ENCODE peak calls at places on chromosomes 4 and X, in ten cellular contexts. One of them, this sample, is unnamed.

GRCh38 chr4:149269835-149270234 is 545.8 kb downstream of the IQCM start:
- DNase-seq in psoas muscle: no peak
- DNase-seq in uterus: no peak
- DNase-seq in stomach: no peak
- DNase-seq in left ventricle myocardium inferior: no peak
- DNase-seq in tibial artery: no peak
- DNase-seq in transverse colon: no peak
- DNase-seq in body of pancreas: no peak
- DNase-seq in astrocyte of the cerebellum: no peak
- DNase-seq in NB4: no peak
- DNase-seq in this sample: no peak

GRCh38 chr4:40924096-40924792 is 174.5 kb downstream of the NSUN7 start:
- DNase-seq in uterus: no peak
- DNase-seq in astrocyte of the cerebellum: peak; percentile 16
- DNase-seq in body of pancreas: peak; percentile 52
- DNase-seq in psoas muscle: peak; percentile 80
- DNase-seq in NB4: peak; percentile 78
- DNase-seq in transverse colon: peak; percentile 63
- DNase-seq in tibial artery: peak; percentile 79
- DNase-seq in stomach: peak; percentile 64
- DNase-seq in left ventricle myocardium inferior: peak; percentile 57
- DNase-seq in this sample: no peak

GRCh38 chr4:40579983-40580382 is 49.7 kb downstream of the RBM47 start:
- DNase-seq in tibial artery: no peak
- DNase-seq in psoas muscle: no peak
- DNase-seq in left ventricle myocardium inferior: no peak
- DNase-seq in stomach: no peak
- DNase-seq in astrocyte of the cerebellum: peak; percentile 58
- DNase-seq in transverse colon: no peak
- DNase-seq in uterus: no peak
- DNase-seq in body of pancreas: no peak
- DNase-seq in NB4: no peak
- DNase-seq in this sample: peak; percentile 76

GRCh38 chrX:120315776-120316175 is 4.5 kb upstream of the TMEM255A start:
- DNase-seq in astrocyte of the cerebellum: no peak
- DNase-seq in body of pancreas: no peak
- DNase-seq in uterus: no peak
- DNase-seq in psoas muscle: no peak
- DNase-seq in stomach: no peak
- DNase-seq in tibial artery: no peak
- DNase-seq in left ventricle myocardium inferior: no peak
- DNase-seq in NB4: no peak
- DNase-seq in transverse colon: no peak
- DNase-seq in this sample: no peak

GRCh38 chr4:5945936-5946335 is 53.0 kb upstream of the CRMP1 start:
- DNase-seq in transverse colon: no peak
- DNase-seq in left ventricle myocardium inferior: no peak
- DNase-seq in tibial artery: no peak
- DNase-seq in stomach: no peak
- DNase-seq in astrocyte of the cerebellum: no peak
- DNase-seq in NB4: no peak
- DNase-seq in body of pancreas: no peak
- DNase-seq in psoas muscle: no peak
- DNase-seq in uterus: no peak
- DNase-seq in this sample: no peak

GRCh38 chr4:141077611-141078225 is 55.6 kb downstream of the RNF150 start:
- DNase-seq in stomach: no peak
- DNase-seq in NB4: no peak
- DNase-seq in left ventricle myocardium inferior: peak; percentile 25
- DNase-seq in tibial artery: no peak
- DNase-seq in transverse colon: no peak
- DNase-seq in psoas muscle: no peak
- DNase-seq in astrocyte of the cerebellum: no peak
- DNase-seq in uterus: no peak
- DNase-seq in body of pancreas: no peak
- DNase-seq in this sample: no peak

GRCh38 chrX:41001327-41001726 is 83.9 kb upstream of the USP9X start:
- DNase-seq in tibial artery: no peak
- DNase-seq in psoas muscle: no peak
- DNase-seq in astrocyte of the cerebellum: no peak
- DNase-seq in NB4: no peak
- DNase-seq in left ventricle myocardium inferior: no peak
- DNase-seq in body of pancreas: no peak
- DNase-seq in uterus: no peak
- DNase-seq in stomach: no peak
- DNase-seq in transverse colon: no peak
- DNase-seq in this sample: no peak

GRCh38 chr4:105767579-105767978 is 59.0 kb downstream of the GSTCD start:
- DNase-seq in psoas muscle: no peak
- DNase-seq in uterus: no peak
- DNase-seq in astrocyte of the cerebellum: no peak
- DNase-seq in tibial artery: no peak
- DNase-seq in body of pancreas: no peak
- DNase-seq in transverse colon: no peak
- DNase-seq in stomach: no peak
- DNase-seq in NB4: no peak
- DNase-seq in left ventricle myocardium inferior: no peak
- DNase-seq in this sample: no peak

GRCh38 chr4:153785830-153786721 is 2.8 kb downstream of the SFRP2 start:
- DNase-seq in body of pancreas: no peak
- DNase-seq in tibial artery: no peak
- DNase-seq in transverse colon: no peak
- DNase-seq in left ventricle myocardium inferior: no peak
- DNase-seq in psoas muscle: no peak
- DNase-seq in NB4: peak; percentile 41
- DNase-seq in uterus: no peak
- DNase-seq in stomach: no peak
- DNase-seq in astrocyte of the cerebellum: no peak
- DNase-seq in this sample: peak; percentile 12

GRCh38 chr4:175891863-175892262 is 79.8 kb upstream of the GPM6A start:
- DNase-seq in tibial artery: no peak
- DNase-seq in NB4: peak; percentile 19
- DNase-seq in uterus: no peak
- DNase-seq in stomach: no peak
- DNase-seq in transverse colon: no peak
- DNase-seq in psoas muscle: no peak
- DNase-seq in astrocyte of the cerebellum: peak; percentile 28
- DNase-seq in body of pancreas: peak; percentile 20
- DNase-seq in left ventricle myocardium inferior: no peak
- DNase-seq in this sample: no peak

GRCh38 chrX:132956421-132957210 is 1.8 kb downstream of the HS6ST2 start:
- DNase-seq in tibial artery: no peak
- DNase-seq in psoas muscle: no peak
- DNase-seq in stomach: no peak
- DNase-seq in body of pancreas: no peak
- DNase-seq in transverse colon: no peak
- DNase-seq in left ventricle myocardium inferior: no peak
- DNase-seq in astrocyte of the cerebellum: no peak
- DNase-seq in NB4: no peak
- DNase-seq in uterus: peak; percentile 14
- DNase-seq in this sample: no peak

GRCh38 chr4:143773998-143774898 is 73.8 kb upstream of the FREM3 start:
- DNase-seq in transverse colon: peak; percentile 38
- DNase-seq in body of pancreas: peak; percentile 24
- DNase-seq in tibial artery: no peak
- DNase-seq in psoas muscle: no peak
- DNase-seq in stomach: peak; percentile 54
- DNase-seq in astrocyte of the cerebellum: peak; percentile 5
- DNase-seq in NB4: peak; percentile 55
- DNase-seq in left ventricle myocardium inferior: no peak
- DNase-seq in uterus: no peak
- DNase-seq in this sample: peak; percentile 23

GRCh38 chr4:33650036-33650435 is 2594.3 kb downstream of the ARAP2 start:
- DNase-seq in astrocyte of the cerebellum: no peak
- DNase-seq in uterus: no peak
- DNase-seq in transverse colon: no peak
- DNase-seq in stomach: no peak
- DNase-seq in psoas muscle: no peak
- DNase-seq in body of pancreas: no peak
- DNase-seq in NB4: no peak
- DNase-seq in left ventricle myocardium inferior: no peak
- DNase-seq in tibial artery: no peak
- DNase-seq in this sample: no peak

GRCh38 chr4:110132822-110133719 is 65.3 kb downstream of the ELOVL6 start:
- DNase-seq in stomach: no peak
- DNase-seq in uterus: no peak
- DNase-seq in NB4: no peak
- DNase-seq in astrocyte of the cerebellum: no peak
- DNase-seq in transverse colon: peak; percentile 29
- DNase-seq in body of pancreas: no peak
- DNase-seq in tibial artery: no peak
- DNase-seq in left ventricle myocardium inferior: no peak
- DNase-seq in psoas muscle: no peak
- DNase-seq in this sample: no peak
- H3K4me3 ChIP-seq in stomach: no peak overlapping the region
- H3K4me3 ChIP-seq in uterus: no peak overlapping the region
- H3K4me3 ChIP-seq in NB4: no peak overlapping the region
- H3K4me3 ChIP-seq in astrocyte of the cerebellum: no peak overlapping the region
- H3K4me3 ChIP-seq in transverse colon: no peak overlapping the region
- H3K4me3 ChIP-seq in body of pancreas: no peak overlapping the region
- H3K4me3 ChIP-seq in tibial artery: no peak overlapping the region
- H3K4me3 ChIP-seq in left ventricle myocardium inferior: no peak overlapping the region
- H3K4me3 ChIP-seq in psoas muscle: no peak overlapping the region
- H3K4me3 ChIP-seq in this sample: no peak overlapping the region

GRCh38 chrX:107996124-107996523 is 14.0 kb upstream of the TEX13B start:
- DNase-seq in transverse colon: no peak
- DNase-seq in uterus: no peak
- DNase-seq in left ventricle myocardium inferior: no peak
- DNase-seq in stomach: no peak
- DNase-seq in psoas muscle: no peak
- DNase-seq in body of pancreas: no peak
- DNase-seq in astrocyte of the cerebellum: no peak
- DNase-seq in tibial artery: no peak
- DNase-seq in NB4: no peak
- DNase-seq in this sample: no peak

GRCh38 chrX:108000751-108001150 is 18.6 kb upstream of the TEX13B start:
- DNase-seq in transverse colon: no peak
- DNase-seq in stomach: no peak
- DNase-seq in NB4: peak; percentile 7
- DNase-seq in left ventricle myocardium inferior: no peak
- DNase-seq in astrocyte of the cerebellum: no peak
- DNase-seq in tibial artery: no peak
- DNase-seq in uterus: no peak
- DNase-seq in body of pancreas: no peak
- DNase-seq in psoas muscle: peak; percentile 56
- DNase-seq in this sample: no peak

DNA sequence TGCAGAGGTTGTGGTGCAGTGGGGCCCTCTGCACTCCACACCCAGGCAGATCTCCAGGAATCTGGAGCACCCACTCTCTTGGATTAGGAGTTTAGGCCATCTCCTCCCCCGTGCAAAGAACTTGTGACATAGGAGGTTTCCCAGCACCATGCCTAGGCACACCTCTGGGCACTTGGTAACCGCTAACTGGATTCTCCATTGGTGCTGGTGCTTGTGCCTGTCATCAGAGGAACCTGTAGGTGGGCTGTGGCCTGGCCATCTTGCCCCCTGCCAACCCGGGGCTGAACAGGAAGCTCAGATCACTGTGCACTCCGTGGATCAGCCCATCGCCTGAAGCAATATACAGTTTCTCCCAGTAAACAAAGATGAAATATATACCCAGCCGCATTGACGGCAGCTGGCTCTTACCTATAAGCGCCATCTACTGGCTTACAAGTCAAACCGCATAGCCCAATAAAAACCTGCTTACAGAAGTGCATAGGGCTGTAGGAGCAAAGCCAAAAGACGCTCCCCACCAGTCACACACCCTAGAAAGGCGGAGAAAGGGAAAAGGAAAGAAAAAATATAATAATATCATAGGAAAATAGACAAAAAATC is 19.1 kb upstream of the TEX13B start:
- DNase-seq in transverse colon: no peak
- DNase-seq in tibial artery: no peak
- DNase-seq in stomach: no peak
- DNase-seq in NB4: peak; percentile 59
- DNase-seq in uterus: no peak
- DNase-seq in psoas muscle: no peak
- DNase-seq in astrocyte of the cerebellum: no peak
- DNase-seq in left ventricle myocardium inferior: no peak
- DNase-seq in body of pancreas: peak; percentile 7
- DNase-seq in this sample: no peak
- TF ChIP-seq CTCF in transverse colon: peak; percentile 38
- TF ChIP-seq CTCF in tibial artery: no peak
- TF ChIP-seq CTCF in stomach: peak; percentile 22
- TF ChIP-seq CTCF in NB4: peak; percentile 57
- TF ChIP-seq CTCF in uterus: no peak
- TF ChIP-seq CTCF in psoas muscle: peak; percentile 48
- TF ChIP-seq CTCF in astrocyte of the cerebellum: peak; percentile 51
- TF ChIP-seq CTCF in left ventricle myocardium inferior: peak; percentile 54
- TF ChIP-seq CTCF in body of pancreas: peak; percentile 24
- TF ChIP-seq CTCF in this sample: peak; percentile 48

DNA sequence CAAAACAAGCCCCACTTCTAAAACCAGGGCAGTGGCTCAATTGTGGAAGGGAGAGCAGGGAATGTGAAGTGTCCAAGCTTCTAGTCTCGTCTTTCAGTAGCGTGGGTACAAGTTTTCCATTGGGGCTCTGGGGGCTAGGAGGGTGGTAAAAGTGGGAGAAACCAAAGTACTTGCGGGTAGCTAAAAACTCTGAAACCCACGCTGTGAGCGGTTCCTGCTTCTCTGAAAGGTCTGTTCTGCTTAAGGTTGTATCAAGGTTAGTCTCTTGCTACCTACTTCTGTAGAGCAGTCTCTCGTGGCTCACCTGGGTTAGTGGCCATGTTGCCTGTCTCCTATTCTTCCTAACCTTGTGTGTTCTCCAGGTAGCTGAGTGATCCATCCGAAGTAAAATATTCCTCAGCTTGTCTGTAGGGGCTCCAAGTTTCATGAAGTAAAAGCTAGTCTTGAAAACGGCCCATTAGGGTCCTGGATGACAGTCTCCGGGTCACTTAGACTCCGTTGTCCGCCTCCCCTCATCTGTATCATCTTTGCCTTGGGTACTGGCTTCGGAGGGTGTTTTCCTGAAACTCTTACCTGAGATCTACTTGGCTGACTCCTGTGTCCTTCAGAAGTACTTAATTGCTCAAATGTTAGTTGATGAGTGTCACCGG is 1.9 kb upstream of the WDR1 start:
- DNase-seq in transverse colon: no peak
- DNase-seq in stomach: no peak
- DNase-seq in astrocyte of the cerebellum: no peak
- DNase-seq in psoas muscle: no peak
- DNase-seq in body of pancreas: no peak
- DNase-seq in tibial artery: no peak
- DNase-seq in NB4: peak; percentile 24
- DNase-seq in uterus: no peak
- DNase-seq in left ventricle myocardium inferior: no peak
- DNase-seq in this sample: no peak
- H3K4me3 ChIP-seq in transverse colon: no peak overlapping the region
- H3K4me3 ChIP-seq in stomach: no peak overlapping the region
- H3K4me3 ChIP-seq in astrocyte of the cerebellum: no peak overlapping the region
- H3K4me3 ChIP-seq in psoas muscle: no peak overlapping the region
- H3K4me3 ChIP-seq in body of pancreas: no peak overlapping the region
- H3K4me3 ChIP-seq in tibial artery: no peak overlapping the region
- H3K4me3 ChIP-seq in NB4: peak overlapping the region; percentile 86
- H3K4me3 ChIP-seq in uterus: no peak overlapping the region
- H3K4me3 ChIP-seq in left ventricle myocardium inferior: no peak overlapping the region
- H3K4me3 ChIP-seq in this sample: no peak overlapping the region

DNA sequence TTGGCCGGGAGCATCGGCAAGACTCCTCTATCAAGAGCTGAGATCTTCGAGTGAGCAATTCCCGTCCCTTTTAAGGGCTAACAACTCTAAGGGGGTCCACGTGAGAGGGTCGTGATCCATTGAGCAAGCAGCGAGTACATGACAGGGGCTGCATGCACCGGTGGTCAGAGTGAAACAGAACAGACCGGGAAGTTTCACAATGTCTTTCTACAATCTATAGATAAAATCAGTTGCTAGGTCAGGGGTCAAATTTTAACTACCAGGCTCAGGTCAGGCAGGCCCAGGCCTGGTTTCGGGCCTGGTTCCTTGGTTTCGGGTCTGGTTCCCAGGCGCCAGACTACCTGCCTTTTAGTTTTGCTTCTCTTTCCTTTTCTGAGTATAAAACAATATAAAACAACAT is 160.1 kb downstream of the PTCHD1 start:
- DNase-seq in tibial artery: no peak
- DNase-seq in psoas muscle: no peak
- DNase-seq in astrocyte of the cerebellum: no peak
- DNase-seq in uterus: no peak
- DNase-seq in NB4: no peak
- DNase-seq in body of pancreas: no peak
- DNase-seq in transverse colon: no peak
- DNase-seq in stomach: no peak
- DNase-seq in left ventricle myocardium inferior: no peak
- DNase-seq in this sample: no peak
- TF ChIP-seq CTCF in tibial artery: no peak
- TF ChIP-seq CTCF in psoas muscle: no peak
- TF ChIP-seq CTCF in astrocyte of the cerebellum: no peak
- TF ChIP-seq CTCF in uterus: no peak
- TF ChIP-seq CTCF in NB4: no peak
- TF ChIP-seq CTCF in body of pancreas: no peak
- TF ChIP-seq CTCF in transverse colon: no peak
- TF ChIP-seq CTCF in stomach: no peak
- TF ChIP-seq CTCF in left ventricle myocardium inferior: no peak
- TF ChIP-seq CTCF in this sample: no peak